ENCODE peak calls at places on chromosomes 4 and X, in seven cellular contexts. Y is pancreas, E is T-helper 9 cell, F is GM20000, D is kidney tubule cell, H is NCI-H1694 treated with DMSO at 0.1 percent for 48 hours, U is foreskin keratinocyte. A is an unnamed sample.

GRCh38 chr4:29581469-29581868 is 1138.7 kb upstream of the PCDH7 start:
- DNase-seq in Y (no peak), E (no peak), F (no peak), D (no peak), H (no peak), U (no peak), A (no peak)

GRCh38 chrX:54826598-54826997 is 19.1 kb downstream of the MAGED2 start:
- DNase-seq in Y (no peak), E (no peak), F (no peak), D (no peak), H (no peak), U (no peak), A (no peak)

GRCh38 chr4:42357325-42357724 is 40.0 kb upstream of the SHISA3 start:
- DNase-seq in Y (no peak), E (no peak), F (no peak), D (no peak), H (no peak), U (no peak), A (no peak)

GRCh38 chr4:4479366-4479765 is 62.5 kb downstream of the STX18 start:
- DNase-seq in Y (no peak), E (no peak), F (no peak), D (peak), H (no peak), U (no peak), A (no peak)

GRCh38 chr4:173182403-173182802 is 13.8 kb downstream of the GALNT7 start:
- DNase-seq in Y (no peak), E (no peak), F (no peak), D (peak), H (no peak), U (peak), A (peak)

GRCh38 chrX:11530621-11531020 is 135.1 kb downstream of the ARHGAP6 start:
- DNase-seq in Y (no peak), E (no peak), F (no peak), D (no peak), H (no peak), U (no peak), A (no peak)

GRCh38 chrX:38890963-38891362 is 89.7 kb downstream of the MID1IP1 start:
- DNase-seq in Y (no peak), E (no peak), F (no peak), D (no peak), H (no peak), U (no peak), A (no peak)

GRCh38 chr4:123924536-123924935 is 527.9 kb downstream of the SPRY1 start:
- DNase-seq in Y (no peak), E (no peak), F (no peak), D (peak), H (no peak), U (peak), A (no peak)

GRCh38 chr4:3532714-3533336 is 603 bp upstream of the LRPAP1 start:
- DNase-seq in Y (no peak), E (no peak), F (no peak), D (no peak), H (no peak), U (peak), A (no peak)

GRCh38 chr4:7838136-7838782 is 101.4 kb downstream of the AFAP1 start:
- DNase-seq in Y (no peak), E (no peak), F (no peak), D (no peak), H (no peak), U (no peak), A (no peak)

GRCh38 chr4:96016615-96017299 is 176.9 kb downstream of the PDHA2 start:
- DNase-seq in Y (no peak), E (no peak), F (peak), D (peak), H (no peak), U (peak), A (no peak)

GRCh38 chr4:58600290-58600689 is 1490.1 kb upstream of the IGFBP7 start:
- DNase-seq in Y (no peak), E (no peak), F (no peak), D (no peak), H (no peak), U (no peak), A (no peak)

GRCh38 chrX:12779534-12779933 is 11.7 kb upstream of the PRPS2 start:
- DNase-seq in Y (peak), E (no peak), F (no peak), D (peak), H (no peak), U (no peak), A (peak)

GRCh38 chr4:100042711-100043110 is 92.6 kb upstream of the H2AZ1 start:
- DNase-seq in Y (no peak), E (no peak), F (no peak), D (no peak), H (no peak), U (no peak), A (no peak)

GRCh38 chr4:59553063-59553738 is 1646.9 kb upstream of the ADGRL3 start:
- DNase-seq in Y (no peak), E (no peak), F (peak), D (peak), H (peak), U (peak), A (peak)

GRCh38 chr4:155441475-155441874 is 64.7 kb upstream of the MAP9 start:
- DNase-seq in Y (no peak), E (no peak), F (no peak), D (no peak), H (no peak), U (no peak), A (no peak)

GRCh38 chrX:103215768-103216085 is 819 bp downstream of the BEX4 start:
- DNase-seq in Y (no peak), E (no peak), F (peak), D (peak), H (no peak), U (no peak), A (no peak)

GRCh38 chrX:55867254-55867653 is 149.7 kb downstream of the RRAGB start:
- DNase-seq in Y (no peak), E (no peak), F (peak), D (peak), H (no peak), U (peak), A (peak)

GRCh38 chrX:24264383-24264782 is 49.5 kb downstream of the SUPT20HL2 start:
- DNase-seq in Y (no peak), E (no peak), F (no peak), D (peak), H (no peak), U (peak), A (no peak)

GRCh38 chr4:128718793-128719192 is 90.7 kb upstream of the JADE1 start:
- DNase-seq in Y (no peak), E (no peak), F (no peak), D (peak), H (no peak), U (no peak), A (no peak)

GRCh38 chrX:129934952-129935351 is 29.0 kb downstream of the UTP14A start:
- DNase-seq in Y (no peak), E (no peak), F (no peak), D (no peak), H (no peak), U (no peak), A (no peak)

GRCh38 chrX:134999469-134999868 is 8.7 kb downstream of the SMIM10 start:
- DNase-seq in Y (no peak), E (no peak), F (peak), D (peak), H (peak), U (no peak), A (peak)

GRCh38 chr4:55921093-55921492 is 27.7 kb upstream of the CEP135 start:
- DNase-seq in Y (no peak), E (no peak), F (no peak), D (no peak), H (no peak), U (peak), A (no peak)

GRCh38 chrX:47854474-47854873 is 17.8 kb downstream of the ZNF81 start:
- DNase-seq in Y (peak), E (no peak), F (no peak), D (peak), H (no peak), U (no peak), A (peak)

GRCh38 chr4:146193628-146194027 is 18.1 kb downstream of the LSM6 start:
- DNase-seq in Y (no peak), E (no peak), F (no peak), D (no peak), H (no peak), U (no peak), A (no peak)

GRCh38 chr4:6773106-6773505 is 9.4 kb upstream of the KIAA0232 start:
- DNase-seq in Y (no peak), E (no peak), F (no peak), D (no peak), H (no peak), U (no peak), A (no peak)

GRCh38 chrX:132488819-132489255 is at the start of gene MBNL3:
- DNase-seq in Y (peak), E (peak), F (peak), D (peak), H (peak), U (peak), A (peak)

GRCh38 chrX:47068214-47068613 is 10.0 kb upstream of the RGN start:
- DNase-seq in Y (no peak), E (no peak), F (no peak), D (no peak), H (no peak), U (no peak), A (no peak)

GRCh38 chr4:187814737-187815465 is 180.7 kb upstream of the ZFP42 start:
- DNase-seq in Y (no peak), E (no peak), F (no peak), D (peak), H (no peak), U (no peak), A (no peak)

GRCh38 chr4:80336582-80336981 is 1.1 kb downstream of the CFAP299 start:
- DNase-seq in Y (no peak), E (no peak), F (no peak), D (peak), H (peak), U (no peak), A (peak)

A was measured in ACHN.